ENCODE peak calls at places on chromosomes 11 and 22, in seven cellular contexts. Y is GM23338; L is effector memory CD8-positive, alpha-beta T cell; R is naive thymus-derived CD8-positive, alpha-beta T cell; W is astrocyte of the spinal cord; V is AG09319; Z is psoas muscle. Q is an unnamed sample.

GRCh38 chr11:1665313-1665712 is 31.7 kb upstream of the KRTAP5-6 start:
- DNase-seq in W (no peak), Z (no peak), L (no peak), R (no peak), Y (no peak), V (no peak), Q (no peak)

GRCh38 chr11:130066338-130066737 is 3.4 kb upstream of the APLP2 start:
- DNase-seq in W (no peak), Y (no peak), V (no peak), Z (no peak), R (no peak), L (no peak), Q (no peak)

GRCh38 chr22:23036684-23037428 is 33.5 kb upstream of the GNAZ start:
- DNase-seq in W (no peak), V (peak; percentile 25), L (no peak), Z (no peak), Y (no peak), R (no peak), Q (peak; percentile 49)

GRCh38 chr11:1531961-1532586 is 40.0 kb downstream of the DUSP8 start:
- DNase-seq in R (no peak), Y (no peak), L (no peak), V (peak; percentile 19), W (peak; percentile 43), Z (peak; percentile 91), Q (no peak)

GRCh38 chr22:42500164-42500835 is 19.3 kb downstream of the RRP7A start:
- DNase-seq in Y (peak; percentile 94), R (peak; percentile 85), W (peak; percentile 64), V (peak; percentile 27), Z (peak; percentile 93), L (peak; percentile 76), Q (peak; percentile 9)

GRCh38 chr11:119710417-119710816 is 18.6 kb downstream of the NECTIN1 start:
- DNase-seq in R (no peak), L (no peak), W (no peak), Z (no peak), V (no peak), Y (no peak), Q (no peak)

GRCh38 chr11:65428578-65429068 is 6.0 kb downstream of the NEAT1 start:
- DNase-seq in W (peak; percentile 74), V (no peak), R (no peak), Z (peak; percentile 63), L (no peak), Y (peak; percentile 16), Q (no peak)

GRCh38 chr11:94768602-94769511 is 701 bp downstream of the AMOTL1 start:
- DNase-seq in W (peak; percentile 46), L (no peak), R (no peak), Z (peak; percentile 75), V (no peak), Y (peak; percentile 65), Q (peak; percentile 53)

GRCh38 chr11:117822522-117823033 is 2.0 kb downstream of the FXYD2 start:
- DNase-seq in Y (no peak), V (no peak), L (no peak), Z (peak; percentile 41), R (no peak), W (no peak), Q (no peak)

GRCh38 chr11:66950113-66950535 is 8.1 kb downstream of the PC start:
- DNase-seq in Y (peak; percentile 35), V (no peak), Z (peak; percentile 62), L (no peak), R (no peak), W (peak; percentile 71), Q (peak; percentile 98)